ENCODE peak calls at places on chromosomes 2 and 18, in ten cellular contexts. M is skeletal muscle cell; D is AG04450; K is adrenal gland; T is Calu3; F is activated naive CD8-positive, alpha-beta T cell treated with anti-CD3 and anti-CD28 coated beads, Interleukin-2, amount 50 U/mL, for 24 hours; U is right lobe of liver; S is stimulated activated CD8-positive, alpha-beta memory T cell treated with anti-CD3 and anti-CD28 coated beads, Interleukin-15, amount 100 ng/mL, for 48 hours; L is amygdala; P is AG04449. Q is an unnamed sample.

GRCh38 chr18:63788447-63789096 is 13.4 kb downstream of the SERPINB7 start:
- DNase-seq in M (peak), D (peak), K (no peak), T (peak), F (peak), U (no peak), S (peak), L (no peak), P (peak), Q (peak)

GRCh38 chr2:98422449-98422848 is 22.2 kb upstream of the INPP4A start:
- DNase-seq in M (no peak), D (no peak), K (no peak), T (no peak), F (no peak), U (no peak), S (no peak), L (no peak), P (no peak), Q (no peak)

GRCh38 chr2:52416340-52416739 is 1351.3 kb upstream of the CHAC2 start:
- DNase-seq in M (no peak), D (no peak), K (no peak), T (no peak), F (no peak), U (no peak), S (no peak), L (no peak), P (no peak), Q (no peak)

GRCh38 chr18:48136544-48137353 is 206.3 kb upstream of the SMAD2 start:
- DNase-seq in M (no peak), D (no peak), K (peak), T (no peak), F (no peak), U (peak), S (no peak), L (no peak), P (no peak), Q (no peak)

GRCh38 chr2:69241039-69241586 is 145.9 kb downstream of the GFPT1 start:
- DNase-seq in M (no peak), D (no peak), K (no peak), T (no peak), F (no peak), U (no peak), S (no peak), L (no peak), P (no peak), Q (no peak)

GRCh38 chr2:162582357-162582798 is 238.4 kb downstream of the GCA start:
- DNase-seq in M (peak), D (no peak), K (peak), T (peak), F (no peak), U (peak), S (no peak), L (no peak), P (no peak), Q (no peak)

GRCh38 chr2:47559079-47559684 is 156.2 kb downstream of the MSH2 start:
- DNase-seq in M (no peak), D (no peak), K (no peak), T (peak), F (no peak), U (no peak), S (no peak), L (no peak), P (no peak), Q (no peak)

GRCh38 chr2:229163893-229164292 is 107.2 kb downstream of the PID1 start:
- DNase-seq in M (no peak), D (no peak), K (no peak), T (no peak), F (no peak), U (no peak), S (no peak), L (no peak), P (no peak), Q (no peak)

GRCh38 chr2:14240868-14241267 is 391.6 kb upstream of the LRATD1 start:
- DNase-seq in M (no peak), D (no peak), K (no peak), T (no peak), F (no peak), U (no peak), S (no peak), L (no peak), P (no peak), Q (no peak)

GRCh38 chr18:6414118-6414722 is 491 bp downstream of the L3MBTL4 start:
- DNase-seq in M (no peak), D (no peak), K (peak), T (peak), F (peak), U (peak), S (peak), L (no peak), P (no peak), Q (peak)

GRCh38 chr18:70288171-70288850 is 534 bp upstream of the SOCS6 start:
- DNase-seq in M (no peak), D (no peak), K (peak), T (peak), F (no peak), U (peak), S (no peak), L (no peak), P (no peak), Q (peak)

GRCh38 chr2:201235865-201236811 is 24.2 kb upstream of the CASP8 start:
- DNase-seq in M (peak), D (peak), K (peak), T (peak), F (peak), U (no peak), S (no peak), L (no peak), P (peak), Q (peak)

GRCh38 chr2:65548571-65549261 is 116.3 kb upstream of the SPRED2 start:
- DNase-seq in M (no peak), D (no peak), K (no peak), T (no peak), F (no peak), U (no peak), S (no peak), L (no peak), P (no peak), Q (no peak)

GRCh38 chr2:226483745-226484619 is 315.6 kb downstream of the IRS1 start:
- DNase-seq in M (no peak), D (no peak), K (no peak), T (no peak), F (no peak), U (no peak), S (no peak), L (no peak), P (peak), Q (no peak)

GRCh38 chr2:120861576-120862191 is 126.0 kb downstream of the GLI2 start:
- DNase-seq in M (no peak), D (no peak), K (no peak), T (no peak), F (no peak), U (no peak), S (no peak), L (no peak), P (no peak), Q (no peak)

GRCh38 chr18:80105369-80106167 is 3.5 kb upstream of the ADNP2 start:
- DNase-seq in M (no peak), D (no peak), K (no peak), T (no peak), F (no peak), U (no peak), S (peak), L (no peak), P (no peak), Q (no peak)

GRCh38 chr2:104897515-104898184 is 43.7 kb downstream of the POU3F3 start:
- DNase-seq in M (peak), D (no peak), K (no peak), T (no peak), F (no peak), U (no peak), S (no peak), L (no peak), P (no peak), Q (no peak)

Q was measured in activated T-cell treated with anti-CD3 and anti-CD28 coated beads, Interleukin-2, amount 50 U/mL, for 48 hours.